ENCODE peak calls at places on chromosomes 11 and 22, in seven cellular contexts. S is GM04503; D is brain microvascular endothelial cell; G is EL; Z is PC-9; A is NCI-H510A treated with DMSO at 0.1 percent for 48 hours; H is stimulated activated CD4-positive, alpha-beta T cell treated with anti-CD3 and anti-CD28 coated beads, Interleukin-2, amount 100 ng/mL, for 24 hours. T is an unnamed sample.

GRCh38 chr11:8258771-8259170 is 4.9 kb downstream of the LMO1 start:
- DNase-seq in D (peak), Z (peak), H (no peak), G (peak), S (no peak), A (no peak), T (peak)

GRCh38 chr11:125874556-125875124 is 12.8 kb upstream of the HYLS1 start:
- DNase-seq in H (peak), Z (peak), A (peak), G (peak), S (peak), D (peak), T (peak)

GRCh38 chr11:114354076-114354475 is 46.2 kb downstream of the C11orf71 start:
- DNase-seq in G (peak), D (peak), A (no peak), Z (peak), S (no peak), H (no peak), T (peak)

GRCh38 chr11:120055646-120056045 is 82.3 kb downstream of the TRIM29 start:
- DNase-seq in G (no peak), A (no peak), H (no peak), D (no peak), Z (no peak), S (peak), T (peak)

GRCh38 chr22:48652796-48653195 is 1174.9 kb downstream of the BRD1 start:
- DNase-seq in A (no peak), G (no peak), H (no peak), D (no peak), S (no peak), Z (no peak), T (no peak)

GRCh38 chr11:126880872-126881271 is 119.7 kb downstream of the KIRREL3 start:
- DNase-seq in G (no peak), D (no peak), S (no peak), A (no peak), H (no peak), Z (no peak), T (no peak)

GRCh38 chr22:24101966-24102365 is 79.3 kb upstream of the SUSD2 start:
- DNase-seq in H (no peak), D (no peak), Z (no peak), S (no peak), A (no peak), G (no peak), T (no peak)

GRCh38 chr11:30292545-30292944 is 30.4 kb upstream of the ARL14EP start:
- DNase-seq in A (no peak), Z (no peak), S (no peak), D (no peak), H (no peak), G (no peak), T (no peak)

GRCh38 chr11:116037851-116038250 is 533.6 kb upstream of the CADM1 start:
- DNase-seq in H (no peak), G (no peak), A (no peak), Z (no peak), D (no peak), S (no peak), T (no peak)

GRCh38 chr11:65425105-65425970 is 2.7 kb downstream of the NEAT1 start:
- DNase-seq in G (peak), Z (peak), D (peak), H (peak), A (no peak), S (peak), T (peak)

GRCh38 chr11:434496-434895 is 7.3 kb downstream of the ANO9 start:
- DNase-seq in G (no peak), Z (no peak), A (no peak), H (no peak), D (no peak), S (no peak), T (no peak)

GRCh38 chr22:26744892-26745808 is 87.8 kb downstream of the MIAT start:
- DNase-seq in D (no peak), S (no peak), H (no peak), Z (no peak), G (no peak), A (no peak), T (peak)

GRCh38 chr11:61846351-61846750 is 18.3 kb downstream of the FADS2 start:
- DNase-seq in A (no peak), D (no peak), S (no peak), G (no peak), Z (no peak), H (no peak), T (no peak)

GRCh38 chr22:38347944-38348750 is 30.9 kb upstream of the CSNK1E start:
- DNase-seq in A (peak), S (no peak), G (peak), D (no peak), H (no peak), Z (peak), T (peak)

GRCh38 chr11:47305734-47306483 is 36.0 kb downstream of the MADD start:
- DNase-seq in A (no peak), D (peak), Z (no peak), H (no peak), S (no peak), G (peak), T (peak)

GRCh38 chr11:17613983-17614382 is 66.9 kb downstream of the OTOG start:
- DNase-seq in S (no peak), Z (no peak), A (no peak), H (no peak), G (no peak), D (no peak), T (no peak)

GRCh38 chr22:41976961-41977566 is 7.8 kb downstream of the SEPTIN3 start:
- DNase-seq in S (no peak), Z (no peak), H (no peak), D (no peak), G (no peak), A (no peak), T (no peak)

GRCh38 chr11:79436911-79437273 is 3.9 kb downstream of the TENM4 start:
- DNase-seq in H (no peak), A (no peak), D (no peak), S (no peak), Z (no peak), G (no peak), T (no peak)